ENCODE peak calls at places on chromosomes 16 and 17, in nine cellular contexts. One of them, this sample, is unnamed.

GRCh38 chr16:66660422-66661209 is 35.9 kb downstream of the CMTM4 start:
- DNase-seq in activated gamma-delta T cell treated with Interleukin-2 at 50 U/mL for 16 hours: no peak
- DNase-seq in breast epithelium: peak
- DNase-seq in NCI-H1105: peak
- DNase-seq in amniotic stem cell: peak
- DNase-seq in anterior cingulate cortex: peak
- DNase-seq in NCI-H1417: peak
- DNase-seq in activated naive CD8-positive, alpha-beta T cell treated with anti-CD3 and anti-CD28 coated beads, Interleukin-2, amount 50 U/mL, for 16 hours: no peak
- DNase-seq in CD8-positive, alpha-beta T cell: no peak
- DNase-seq in this sample: peak

GRCh38 chr17:64377769-64378282 is 12.8 kb downstream of the PECAM1 start:
- DNase-seq in breast epithelium: no peak
- DNase-seq in NCI-H1417: no peak
- DNase-seq in activated naive CD8-positive, alpha-beta T cell treated with anti-CD3 and anti-CD28 coated beads, Interleukin-2, amount 50 U/mL, for 16 hours: no peak
- DNase-seq in anterior cingulate cortex: no peak
- DNase-seq in NCI-H1105: no peak
- DNase-seq in amniotic stem cell: no peak
- DNase-seq in CD8-positive, alpha-beta T cell: no peak
- DNase-seq in activated gamma-delta T cell treated with Interleukin-2 at 50 U/mL for 16 hours: no peak
- DNase-seq in this sample: no peak

GRCh38 chr17:39166437-39167335 is 725 bp upstream of the ARL5C start:
- DNase-seq in amniotic stem cell: no peak
- DNase-seq in anterior cingulate cortex: no peak
- DNase-seq in activated gamma-delta T cell treated with Interleukin-2 at 50 U/mL for 16 hours: no peak
- DNase-seq in breast epithelium: no peak
- DNase-seq in NCI-H1417: no peak
- DNase-seq in activated naive CD8-positive, alpha-beta T cell treated with anti-CD3 and anti-CD28 coated beads, Interleukin-2, amount 50 U/mL, for 16 hours: no peak
- DNase-seq in CD8-positive, alpha-beta T cell: no peak
- DNase-seq in NCI-H1105: no peak
- DNase-seq in this sample: no peak

GRCh38 chr17:39729280-39729851 is 966 bp downstream of the MIEN1 start:
- DNase-seq in NCI-H1105: no peak
- DNase-seq in anterior cingulate cortex: no peak
- DNase-seq in amniotic stem cell: no peak
- DNase-seq in activated naive CD8-positive, alpha-beta T cell treated with anti-CD3 and anti-CD28 coated beads, Interleukin-2, amount 50 U/mL, for 16 hours: no peak
- DNase-seq in breast epithelium: no peak
- DNase-seq in NCI-H1417: no peak
- DNase-seq in CD8-positive, alpha-beta T cell: no peak
- DNase-seq in activated gamma-delta T cell treated with Interleukin-2 at 50 U/mL for 16 hours: no peak
- DNase-seq in this sample: no peak

GRCh38 chr16:28064706-28065249 is 1.3 kb upstream of the GSG1L start:
- DNase-seq in anterior cingulate cortex: no peak
- DNase-seq in amniotic stem cell: no peak
- DNase-seq in breast epithelium: no peak
- DNase-seq in CD8-positive, alpha-beta T cell: no peak
- DNase-seq in NCI-H1105: no peak
- DNase-seq in NCI-H1417: no peak
- DNase-seq in activated gamma-delta T cell treated with Interleukin-2 at 50 U/mL for 16 hours: no peak
- DNase-seq in activated naive CD8-positive, alpha-beta T cell treated with anti-CD3 and anti-CD28 coated beads, Interleukin-2, amount 50 U/mL, for 16 hours: no peak
- DNase-seq in this sample: no peak

GRCh38 chr17:39757931-39758873 is 20.5 kb downstream of the GRB7 start:
- DNase-seq in activated naive CD8-positive, alpha-beta T cell treated with anti-CD3 and anti-CD28 coated beads, Interleukin-2, amount 50 U/mL, for 16 hours: peak
- DNase-seq in CD8-positive, alpha-beta T cell: peak
- DNase-seq in NCI-H1105: no peak
- DNase-seq in NCI-H1417: no peak
- DNase-seq in amniotic stem cell: no peak
- DNase-seq in breast epithelium: no peak
- DNase-seq in anterior cingulate cortex: no peak
- DNase-seq in activated gamma-delta T cell treated with Interleukin-2 at 50 U/mL for 16 hours: peak
- DNase-seq in this sample: no peak

GRCh38 chr16:87414251-87414680 is 22.1 kb downstream of the MAP1LC3B start:
- DNase-seq in activated gamma-delta T cell treated with Interleukin-2 at 50 U/mL for 16 hours: no peak
- DNase-seq in activated naive CD8-positive, alpha-beta T cell treated with anti-CD3 and anti-CD28 coated beads, Interleukin-2, amount 50 U/mL, for 16 hours: no peak
- DNase-seq in anterior cingulate cortex: no peak
- DNase-seq in breast epithelium: no peak
- DNase-seq in NCI-H1417: no peak
- DNase-seq in amniotic stem cell: no peak
- DNase-seq in NCI-H1105: no peak
- DNase-seq in CD8-positive, alpha-beta T cell: no peak
- DNase-seq in this sample: no peak

GRCh38 chr17:45752246-45752645 is 31.9 kb upstream of the CRHR1 start:
- DNase-seq in activated gamma-delta T cell treated with Interleukin-2 at 50 U/mL for 16 hours: no peak
- DNase-seq in breast epithelium: no peak
- DNase-seq in amniotic stem cell: no peak
- DNase-seq in anterior cingulate cortex: no peak
- DNase-seq in CD8-positive, alpha-beta T cell: no peak
- DNase-seq in NCI-H1105: no peak
- DNase-seq in activated naive CD8-positive, alpha-beta T cell treated with anti-CD3 and anti-CD28 coated beads, Interleukin-2, amount 50 U/mL, for 16 hours: no peak
- DNase-seq in NCI-H1417: no peak
- DNase-seq in this sample: no peak

GRCh38 chr16:54936086-54936978 is 5.7 kb downstream of the IRX5 start:
- DNase-seq in activated naive CD8-positive, alpha-beta T cell treated with anti-CD3 and anti-CD28 coated beads, Interleukin-2, amount 50 U/mL, for 16 hours: no peak
- DNase-seq in activated gamma-delta T cell treated with Interleukin-2 at 50 U/mL for 16 hours: no peak
- DNase-seq in NCI-H1105: no peak
- DNase-seq in amniotic stem cell: no peak
- DNase-seq in NCI-H1417: peak
- DNase-seq in CD8-positive, alpha-beta T cell: no peak
- DNase-seq in breast epithelium: no peak
- DNase-seq in anterior cingulate cortex: no peak
- DNase-seq in this sample: no peak

GRCh38 chr17:55451203-55451641 is 29.6 kb upstream of the MMD start:
- DNase-seq in CD8-positive, alpha-beta T cell: no peak
- DNase-seq in NCI-H1417: no peak
- DNase-seq in NCI-H1105: no peak
- DNase-seq in activated gamma-delta T cell treated with Interleukin-2 at 50 U/mL for 16 hours: no peak
- DNase-seq in breast epithelium: no peak
- DNase-seq in anterior cingulate cortex: no peak
- DNase-seq in amniotic stem cell: no peak
- DNase-seq in activated naive CD8-positive, alpha-beta T cell treated with anti-CD3 and anti-CD28 coated beads, Interleukin-2, amount 50 U/mL, for 16 hours: no peak
- DNase-seq in this sample: no peak

GRCh38 chr17:28716740-28717577 is 709 bp downstream of the RAB34 start:
- DNase-seq in anterior cingulate cortex: no peak
- DNase-seq in NCI-H1417: no peak
- DNase-seq in breast epithelium: no peak
- DNase-seq in activated naive CD8-positive, alpha-beta T cell treated with anti-CD3 and anti-CD28 coated beads, Interleukin-2, amount 50 U/mL, for 16 hours: no peak
- DNase-seq in amniotic stem cell: no peak
- DNase-seq in CD8-positive, alpha-beta T cell: no peak
- DNase-seq in NCI-H1105: no peak
- DNase-seq in activated gamma-delta T cell treated with Interleukin-2 at 50 U/mL for 16 hours: no peak
- DNase-seq in this sample: no peak

GRCh38 chr17:81821147-81821546 is 11.9 kb downstream of the MCRIP1 start:
- DNase-seq in NCI-H1105: no peak
- DNase-seq in NCI-H1417: no peak
- DNase-seq in activated gamma-delta T cell treated with Interleukin-2 at 50 U/mL for 16 hours: no peak
- DNase-seq in amniotic stem cell: no peak
- DNase-seq in anterior cingulate cortex: no peak
- DNase-seq in breast epithelium: no peak
- DNase-seq in activated naive CD8-positive, alpha-beta T cell treated with anti-CD3 and anti-CD28 coated beads, Interleukin-2, amount 50 U/mL, for 16 hours: no peak
- DNase-seq in CD8-positive, alpha-beta T cell: no peak
- DNase-seq in this sample: no peak

GRCh38 chr17:76262732-76263344 is 2.3 kb upstream of the UBALD2 start:
- DNase-seq in NCI-H1417: peak
- DNase-seq in CD8-positive, alpha-beta T cell: no peak
- DNase-seq in activated gamma-delta T cell treated with Interleukin-2 at 50 U/mL for 16 hours: no peak
- DNase-seq in activated naive CD8-positive, alpha-beta T cell treated with anti-CD3 and anti-CD28 coated beads, Interleukin-2, amount 50 U/mL, for 16 hours: no peak
- DNase-seq in NCI-H1105: no peak
- DNase-seq in amniotic stem cell: no peak
- DNase-seq in breast epithelium: peak
- DNase-seq in anterior cingulate cortex: no peak
- DNase-seq in this sample: no peak

GRCh38 chr17:17853811-17854527 is 17.2 kb upstream of the SREBF1 start:
- DNase-seq in CD8-positive, alpha-beta T cell: no peak
- DNase-seq in NCI-H1417: no peak
- DNase-seq in activated gamma-delta T cell treated with Interleukin-2 at 50 U/mL for 16 hours: no peak
- DNase-seq in breast epithelium: no peak
- DNase-seq in NCI-H1105: no peak
- DNase-seq in amniotic stem cell: no peak
- DNase-seq in anterior cingulate cortex: no peak
- DNase-seq in activated naive CD8-positive, alpha-beta T cell treated with anti-CD3 and anti-CD28 coated beads, Interleukin-2, amount 50 U/mL, for 16 hours: no peak
- DNase-seq in this sample: no peak

GRCh38 chr16:85515830-85516397 is 97.2 kb upstream of the GSE1 start:
- DNase-seq in activated naive CD8-positive, alpha-beta T cell treated with anti-CD3 and anti-CD28 coated beads, Interleukin-2, amount 50 U/mL, for 16 hours: no peak
- DNase-seq in activated gamma-delta T cell treated with Interleukin-2 at 50 U/mL for 16 hours: no peak
- DNase-seq in breast epithelium: peak
- DNase-seq in anterior cingulate cortex: no peak
- DNase-seq in amniotic stem cell: no peak
- DNase-seq in CD8-positive, alpha-beta T cell: no peak
- DNase-seq in NCI-H1417: peak
- DNase-seq in NCI-H1105: no peak
- DNase-seq in this sample: no peak

GRCh38 chr16:87416826-87417471 is 24.8 kb downstream of the MAP1LC3B start:
- DNase-seq in anterior cingulate cortex: no peak
- DNase-seq in amniotic stem cell: peak
- DNase-seq in NCI-H1417: no peak
- DNase-seq in activated gamma-delta T cell treated with Interleukin-2 at 50 U/mL for 16 hours: no peak
- DNase-seq in breast epithelium: no peak
- DNase-seq in activated naive CD8-positive, alpha-beta T cell treated with anti-CD3 and anti-CD28 coated beads, Interleukin-2, amount 50 U/mL, for 16 hours: no peak
- DNase-seq in NCI-H1105: no peak
- DNase-seq in CD8-positive, alpha-beta T cell: no peak
- DNase-seq in this sample: no peak

GRCh38 chr17:72968798-72969197 is 123.7 kb downstream of the SLC39A11 start:
- DNase-seq in amniotic stem cell: no peak
- DNase-seq in NCI-H1105: no peak
- DNase-seq in NCI-H1417: no peak
- DNase-seq in anterior cingulate cortex: no peak
- DNase-seq in activated naive CD8-positive, alpha-beta T cell treated with anti-CD3 and anti-CD28 coated beads, Interleukin-2, amount 50 U/mL, for 16 hours: no peak
- DNase-seq in activated gamma-delta T cell treated with Interleukin-2 at 50 U/mL for 16 hours: no peak
- DNase-seq in breast epithelium: no peak
- DNase-seq in CD8-positive, alpha-beta T cell: no peak
- DNase-seq in this sample: no peak

GRCh38 chr16:30927789-30928378 is 4.5 kb downstream of the FBXL19 start:
- DNase-seq in CD8-positive, alpha-beta T cell: no peak
- DNase-seq in NCI-H1417: peak
- DNase-seq in activated gamma-delta T cell treated with Interleukin-2 at 50 U/mL for 16 hours: no peak
- DNase-seq in anterior cingulate cortex: peak
- DNase-seq in NCI-H1105: peak
- DNase-seq in activated naive CD8-positive, alpha-beta T cell treated with anti-CD3 and anti-CD28 coated beads, Interleukin-2, amount 50 U/mL, for 16 hours: no peak
- DNase-seq in breast epithelium: peak
- DNase-seq in amniotic stem cell: no peak
- DNase-seq in this sample: no peak

GRCh38 chr17:69232650-69233049 is 4.0 kb upstream of the ABCA10 start:
- DNase-seq in amniotic stem cell: no peak
- DNase-seq in breast epithelium: no peak
- DNase-seq in NCI-H1417: no peak
- DNase-seq in activated naive CD8-positive, alpha-beta T cell treated with anti-CD3 and anti-CD28 coated beads, Interleukin-2, amount 50 U/mL, for 16 hours: no peak
- DNase-seq in NCI-H1105: no peak
- DNase-seq in anterior cingulate cortex: no peak
- DNase-seq in CD8-positive, alpha-beta T cell: no peak
- DNase-seq in activated gamma-delta T cell treated with Interleukin-2 at 50 U/mL for 16 hours: no peak
- DNase-seq in this sample: no peak

GRCh38 chr16:1003551-1004347 is 22.2 kb downstream of the SOX8 start:
- DNase-seq in activated gamma-delta T cell treated with Interleukin-2 at 50 U/mL for 16 hours: peak
- DNase-seq in activated naive CD8-positive, alpha-beta T cell treated with anti-CD3 and anti-CD28 coated beads, Interleukin-2, amount 50 U/mL, for 16 hours: no peak
- DNase-seq in amniotic stem cell: no peak
- DNase-seq in anterior cingulate cortex: no peak
- DNase-seq in NCI-H1417: no peak
- DNase-seq in CD8-positive, alpha-beta T cell: peak
- DNase-seq in NCI-H1105: no peak
- DNase-seq in breast epithelium: no peak
- DNase-seq in this sample: no peak

GRCh38 chr16:83813818-83814653 is 6.3 kb downstream of the HSBP1 start:
- DNase-seq in anterior cingulate cortex: no peak
- DNase-seq in NCI-H1417: peak
- DNase-seq in CD8-positive, alpha-beta T cell: no peak
- DNase-seq in activated gamma-delta T cell treated with Interleukin-2 at 50 U/mL for 16 hours: no peak
- DNase-seq in NCI-H1105: peak
- DNase-seq in breast epithelium: no peak
- DNase-seq in amniotic stem cell: no peak
- DNase-seq in activated naive CD8-positive, alpha-beta T cell treated with anti-CD3 and anti-CD28 coated beads, Interleukin-2, amount 50 U/mL, for 16 hours: no peak
- DNase-seq in this sample: peak

GRCh38 chr17:82517230-82517865 is 2.2 kb upstream of the FOXK2 start:
- DNase-seq in amniotic stem cell: no peak
- DNase-seq in anterior cingulate cortex: no peak
- DNase-seq in breast epithelium: no peak
- DNase-seq in NCI-H1417: no peak
- DNase-seq in activated naive CD8-positive, alpha-beta T cell treated with anti-CD3 and anti-CD28 coated beads, Interleukin-2, amount 50 U/mL, for 16 hours: no peak
- DNase-seq in NCI-H1105: no peak
- DNase-seq in activated gamma-delta T cell treated with Interleukin-2 at 50 U/mL for 16 hours: no peak
- DNase-seq in CD8-positive, alpha-beta T cell: no peak
- DNase-seq in this sample: no peak